ENCODE peak calls at places on chromosome 19, in nine cellular contexts. W is AG08395; C is HT1080; X is EH; Q is CD8-positive, alpha-beta T cell; F is GM20000; B is Daoy; N is AG09319; H is HTR-8/SVneo. S is an unnamed sample.
A peak's percentile ranks its signal among the peaks of the same experiment; 100 is the strongest.

GRCh38 chr19:31356587-31357314 is 7.5 kb upstream of the TSHZ3 start:
- DNase-seq in N (no peak), X (no peak), Q (peak; percentile 66), C (no peak), W (no peak), H (no peak), F (no peak), B (peak; percentile 63), S (no peak)

GRCh38 chr19:4390017-4390861 is 10.1 kb downstream of the SH3GL1 start:
- DNase-seq in N (no peak), B (no peak), W (peak; percentile 42), H (no peak), X (peak; percentile 72), Q (no peak), F (no peak), C (no peak), S (no peak)

GRCh38 chr19:45819769-45820168 is 4.7 kb upstream of the RSPH6A start:
- DNase-seq in W (no peak), H (no peak), Q (no peak), C (no peak), F (no peak), B (no peak), X (no peak), N (no peak), S (no peak)

GRCh38 chr19:28426902-28427232 is 786.1 kb downstream of the UQCRFS1 start:
- DNase-seq in F (no peak), Q (no peak), C (peak; percentile 85), N (no peak), B (peak; percentile 94), H (no peak), X (peak; percentile 61), W (peak; percentile 25), S (no peak)

GRCh38 chr19:23409392-23410048 is 14.2 kb upstream of the ZNF91 start:
- DNase-seq in X (no peak), H (no peak), N (no peak), Q (no peak), W (no peak), F (no peak), B (no peak), C (no peak), S (no peak)

GRCh38 chr19:40499320-40499719 is 32.5 kb downstream of the SPTBN4 start:
- DNase-seq in B (no peak), X (no peak), H (no peak), W (no peak), C (no peak), N (no peak), Q (no peak), F (no peak), S (no peak)

GRCh38 chr19:49200238-49200862 is 42.8 kb downstream of the TRPM4 start:
- DNase-seq in B (no peak), X (peak; percentile 21), N (no peak), Q (no peak), H (no peak), W (peak; percentile 34), C (no peak), F (no peak), S (no peak)

GRCh38 chr19:21143846-21144245 is 2.0 kb downstream of the ZNF431 start:
- DNase-seq in X (no peak), C (no peak), F (no peak), H (no peak), Q (no peak), W (no peak), N (no peak), B (no peak), S (no peak)

GRCh38 chr19:45142016-45142727 is 18.6 kb downstream of the NKPD1 start:
- DNase-seq in H (no peak), W (no peak), C (no peak), X (no peak), Q (no peak), N (no peak), F (peak; percentile 21), B (no peak), S (no peak)

GRCh38 chr19:11538232-11539036 is at the start of gene CNN1:
- DNase-seq in H (peak; percentile 80), C (no peak), F (no peak), B (peak; percentile 74), N (peak; percentile 28), Q (no peak), X (peak; percentile 94), W (peak; percentile 89), S (no peak)

GRCh38 chr19:56725829-56726424 is 54.4 kb upstream of the ZNF835 start:
- DNase-seq in X (no peak), N (no peak), W (no peak), C (no peak), H (no peak), Q (no peak), F (no peak), B (peak; percentile 21), S (no peak)

GRCh38 chr19:33690461-33691427 is 69.0 kb downstream of the CHST8 start:
- DNase-seq in B (peak; percentile 72), F (no peak), X (no peak), Q (no peak), N (no peak), C (peak; percentile 23), W (no peak), H (no peak), S (no peak)

GRCh38 chr19:44566984-44567383 is 37.5 kb upstream of the CEACAM20 start:
- DNase-seq in X (no peak), W (no peak), B (no peak), H (no peak), Q (no peak), N (no peak), F (no peak), C (no peak), S (no peak)

GRCh38 chr19:15466851-15467733 is 2.7 kb upstream of the RASAL3 start:
- DNase-seq in C (peak; percentile 87), N (no peak), W (no peak), F (peak; percentile 72), Q (peak; percentile 68), X (peak; percentile 50), B (peak; percentile 62), H (no peak), S (no peak)

GRCh38 chr19:31214086-31214485 is 135.2 kb downstream of the TSHZ3 start:
- DNase-seq in W (peak; percentile 98), X (peak; percentile 99), C (peak; percentile 99), H (peak; percentile 94), F (no peak), N (peak; percentile 94), Q (peak; percentile 85), B (peak; percentile 99), S (no peak)

GRCh38 chr19:1923319-1923718 is 17.7 kb upstream of the CSNK1G2 start:
- DNase-seq in H (no peak), F (peak; percentile 71), C (no peak), X (no peak), Q (no peak), W (no peak), B (no peak), N (no peak), S (no peak)

GRCh38 chr19:3607398-3608078 is 863 bp upstream of the TBXA2R start:
- DNase-seq in X (peak; percentile 34), C (peak; percentile 59), B (peak; percentile 70), F (no peak), H (no peak), W (peak; percentile 63), Q (peak; percentile 47), N (no peak), S (no peak)

GRCh38 chr19:52171321-52172169 is at the start of gene ZNF836:
- DNase-seq in X (peak; percentile 74), B (peak; percentile 87), C (peak; percentile 6), N (peak; percentile 40), H (peak; percentile 82), W (peak; percentile 91), Q (peak; percentile 94), F (peak; percentile 84), S (peak; percentile 77)

GRCh38 chr19:19628499-19629134 is 597 bp upstream of the LPAR2 start:
- DNase-seq in H (no peak), X (peak; percentile 46), B (peak; percentile 48), W (no peak), F (peak; percentile 70), N (no peak), C (no peak), Q (peak; percentile 71), S (peak; percentile 29)

GRCh38 chr19:6590458-6591319 is at the start of gene CD70:
- DNase-seq in N (no peak), Q (peak; percentile 60), H (peak; percentile 68), F (peak; percentile 81), W (peak; percentile 36), X (no peak), C (peak; percentile 86), B (peak; percentile 89), S (no peak)

GRCh38 chr19:49010453-49010852 is 6.4 kb downstream of the LHB start:
- DNase-seq in F (no peak), X (no peak), Q (no peak), W (no peak), N (no peak), C (no peak), B (no peak), H (no peak), S (no peak)

GRCh38 chr19:47057328-47057727 is 8.9 kb upstream of the TMEM160 start:
- DNase-seq in F (no peak), B (peak; percentile 25), H (peak; percentile 59), W (no peak), N (no peak), Q (no peak), C (peak; percentile 61), X (peak; percentile 64), S (no peak)

GRCh38 chr19:703651-704446 is 4.9 kb upstream of the PALM start:
- DNase-seq in N (no peak), H (peak; percentile 24), F (peak; percentile 81), Q (peak; percentile 53), B (peak; percentile 72), C (no peak), W (peak; percentile 37), X (peak; percentile 34), S (no peak)